ENCODE peak calls at places on chromosomes 1 and 21, in five cellular contexts. E, G, W, O and C are unnamed samples.

GRCh38 chr21:44551290-44552015 is at the start of gene KRTAP10-2:
- DNase-seq in E (no peak), G (no peak), W (no peak), O (no peak), C (no peak)

GRCh38 chr1:90504509-90504908 is 212.6 kb downstream of the BARHL2 start:
- DNase-seq in E (no peak), G (no peak), W (no peak), O (no peak), C (no peak)

GRCh38 chr1:71490432-71490831 is 409.6 kb upstream of the ZRANB2 start:
- DNase-seq in E (no peak), G (no peak), W (no peak), O (no peak), C (no peak)

GRCh38 chr1:246760426-246761347 is 36.5 kb downstream of the SCCPDH start:
- DNase-seq in E (no peak), G (no peak), W (no peak), O (no peak), C (no peak)

GRCh38 chr1:228513244-228513900 is 26.2 kb downstream of the RNF187 start:
- DNase-seq in E (no peak), G (no peak), W (no peak), O (no peak), C (no peak)

GRCh38 chr1:112232848-112233247 is 163.2 kb upstream of the CTTNBP2NL start:
- DNase-seq in E (no peak), G (no peak), W (no peak), O (no peak), C (no peak)

GRCh38 chr1:35573198-35573775 is at the start of gene TFAP2E:
- DNase-seq in E (no peak), G (no peak), W (no peak), O (peak; percentile 50), C (no peak)

GRCh38 chr1:75273110-75273509 is 138.9 kb downstream of the LHX8 start:
- DNase-seq in E (no peak), G (no peak), W (no peak), O (no peak), C (no peak)

GRCh38 chr1:209497729-209498128 is 85.8 kb upstream of the CAMK1G start:
- DNase-seq in E (no peak), G (no peak), W (no peak), O (no peak), C (no peak)

GRCh38 chr1:232302376-232303049 is 327.4 kb downstream of the SIPA1L2 start:
- DNase-seq in E (no peak), G (no peak), W (no peak), O (no peak), C (no peak)
- TF ChIP-seq CTCF in E (no peak), G (no peak), W (no peak), O (no peak), C (no peak)

DNA sequence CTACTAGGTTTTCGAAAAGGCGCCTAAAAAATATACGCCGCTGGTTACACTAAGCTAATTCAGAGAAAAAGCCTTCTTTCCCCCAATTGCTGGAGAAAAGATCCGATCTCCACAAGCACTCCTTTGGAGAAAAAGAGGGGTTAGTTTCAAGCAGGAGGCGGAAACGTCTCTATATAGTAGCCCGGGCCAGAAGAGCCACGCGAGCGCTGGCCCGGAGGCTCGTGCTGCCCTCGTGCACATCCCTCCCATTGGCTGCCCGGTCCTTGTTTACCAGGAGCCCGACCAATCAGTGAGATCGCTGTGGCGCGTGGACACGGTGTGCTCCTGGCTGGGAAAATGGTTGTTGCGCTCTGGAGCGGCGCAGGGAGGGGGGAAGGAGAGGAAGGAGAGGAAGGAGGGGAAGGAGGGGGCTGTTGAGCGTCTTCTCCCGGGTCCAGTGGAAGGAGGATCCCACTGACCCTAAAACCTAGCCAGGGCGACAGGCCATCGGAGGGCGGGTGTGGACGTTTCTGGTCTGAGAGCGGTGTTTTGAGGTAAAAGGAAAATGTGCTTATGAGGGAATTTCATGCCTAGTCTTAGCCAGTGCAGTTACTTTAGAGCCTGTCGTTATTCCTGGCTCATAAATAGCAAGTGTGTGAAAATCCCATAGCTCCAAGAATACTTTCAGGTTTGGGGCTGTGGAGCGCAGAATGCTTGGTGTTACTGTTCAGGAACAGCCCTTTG is at the start of gene TXNIP:
- DNase-seq in E (peak; percentile 95), G (peak; percentile 99), W (peak; percentile 99), O (peak; percentile 95), C (peak; percentile 96)
- TF ChIP-seq CTCF in E (no peak), G (no peak), W (no peak), O (no peak), C (no peak)

GRCh38 chr21:34128674-34129038 is 55.3 kb downstream of the MRPS6 start:
- DNase-seq in E (no peak), G (peak; percentile 33), W (no peak), O (no peak), C (no peak)

GRCh38 chr21:34128124-34128523 is 54.7 kb downstream of the MRPS6 start:
- DNase-seq in E (no peak), G (no peak), W (peak; percentile 36), O (no peak), C (no peak)

GRCh38 chr21:34126691-34127090 is 53.3 kb downstream of the MRPS6 start:
- DNase-seq in E (no peak), G (no peak), W (no peak), O (no peak), C (peak; percentile 69)

GRCh38 chr21:34123609-34124008 is 50.2 kb downstream of the MRPS6 start:
- DNase-seq in E (no peak), G (no peak), W (no peak), O (no peak), C (no peak)

GRCh38 chr21:34126269-34126668 is 52.9 kb downstream of the MRPS6 start:
- DNase-seq in E (peak; percentile 55), G (no peak), W (peak; percentile 47), O (no peak), C (peak; percentile 77)
- TF ChIP-seq CTCF in E (no peak), G (no peak), W (no peak), O (no peak), C (no peak)

DNA sequence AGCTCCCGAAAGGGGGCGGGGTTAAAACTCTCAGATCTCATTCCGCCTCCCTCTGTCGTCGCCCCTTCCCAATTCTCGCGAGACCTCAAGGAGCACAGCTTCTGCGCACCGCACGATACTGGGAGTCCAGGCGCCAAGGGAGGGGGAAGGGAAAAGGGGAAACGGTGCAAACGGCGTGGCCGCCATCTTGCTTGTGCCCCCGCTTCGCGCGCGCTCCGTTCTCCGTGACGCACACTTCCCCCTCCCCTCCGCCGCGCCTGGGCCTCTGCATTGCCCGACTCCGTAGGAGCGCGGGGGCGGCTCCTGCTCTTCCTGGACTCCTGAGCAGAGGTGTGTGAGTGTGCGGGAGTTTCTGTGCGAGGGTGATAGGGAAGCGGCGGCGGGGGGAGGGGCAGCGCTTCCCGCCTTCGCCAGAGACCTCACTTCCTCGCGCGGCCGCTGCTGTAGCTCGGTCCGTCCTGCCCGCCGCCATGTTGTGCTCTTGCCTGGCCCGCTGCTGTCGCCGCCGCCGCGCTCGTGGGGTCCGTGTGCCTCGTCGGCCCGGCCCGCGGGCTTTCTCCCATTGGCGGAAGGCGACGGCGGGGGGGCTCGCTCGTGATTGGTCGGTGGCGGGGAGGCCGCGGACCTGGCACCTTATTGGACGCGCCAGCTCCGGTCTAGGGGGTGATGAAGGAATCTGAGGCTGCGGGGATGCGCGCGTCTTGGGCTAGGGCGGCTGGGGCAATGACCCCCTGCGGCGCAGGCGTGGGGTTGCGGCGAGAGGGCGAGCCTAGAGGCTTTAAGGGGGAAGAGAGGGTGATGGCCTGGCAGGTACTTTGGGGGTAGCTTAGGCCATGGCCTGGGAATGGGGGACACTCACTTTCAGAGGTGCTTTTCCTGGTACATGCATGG is at the start of gene NFYC:
- DNase-seq in E (peak; percentile 98), G (peak; percentile 94), W (peak; percentile 99), O (peak; percentile 94), C (peak; percentile 93)
- TF ChIP-seq CTCF in E (no peak), G (no peak), W (no peak), O (no peak), C (no peak)

GRCh38 chr1:50521703-50522102 is 98.5 kb upstream of the DMRTA2 start:
- DNase-seq in E (no peak), G (no peak), W (no peak), O (no peak), C (no peak)

GRCh38 chr1:50517488-50517887 is 94.2 kb upstream of the DMRTA2 start:
- DNase-seq in E (no peak), G (no peak), W (no peak), O (no peak), C (no peak)

DNA sequence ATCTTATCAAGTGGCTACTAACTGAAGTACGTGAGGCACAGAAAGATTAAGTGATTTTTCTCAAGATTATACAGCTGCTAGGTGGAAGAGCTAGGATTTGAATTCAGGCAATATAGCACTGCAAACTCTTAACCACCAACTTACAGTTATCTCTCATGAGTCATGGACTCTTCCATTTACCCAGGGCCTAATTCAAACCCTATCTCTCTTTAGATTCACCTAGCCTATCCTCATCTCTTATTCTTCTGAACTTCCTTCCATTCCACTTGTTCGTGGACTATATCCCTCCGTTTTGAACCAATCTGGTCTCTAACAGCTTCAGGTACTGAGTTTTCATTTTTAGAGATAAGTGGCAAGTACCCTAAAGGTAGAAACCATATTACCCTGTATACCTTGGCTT is 92.8 kb upstream of the DMRTA2 start:
- DNase-seq in E (no peak), G (no peak), W (no peak), O (no peak), C (no peak)
- TF ChIP-seq CTCF in E (no peak), G (no peak), W (no peak), O (no peak), C (no peak)